ENCODE peak calls at places on chromosomes 16 and 17, in six cellular contexts. One of them, this sample, is unnamed.

GRCh38 chr16:81181013-81181720 is 57.3 kb upstream of the BCO1 start:
- ATAC-seq in heart left ventricle: peak; percentile 94
- ATAC-seq in left lobe of liver: peak; percentile 48
- ATAC-seq in left colon: peak; percentile 22
- ATAC-seq in activated CD8-positive, alpha-beta T cell treated with anti-CD3 and anti-CD28 coated beads for 36 hours: no peak
- ATAC-seq in upper lobe of right lung: peak; percentile 84
- ATAC-seq in this sample: no peak

GRCh38 chr17:75249564-75249963 is 11.8 kb downstream of the GGA3 start:
- ATAC-seq in heart left ventricle: no peak
- ATAC-seq in left lobe of liver: no peak
- ATAC-seq in left colon: no peak
- ATAC-seq in activated CD8-positive, alpha-beta T cell treated with anti-CD3 and anti-CD28 coated beads for 36 hours: no peak
- ATAC-seq in upper lobe of right lung: no peak
- ATAC-seq in this sample: no peak

GRCh38 chr17:73947281-73947975 is 256.1 kb upstream of the RPL38 start:
- ATAC-seq in heart left ventricle: no peak
- ATAC-seq in left lobe of liver: no peak
- ATAC-seq in left colon: no peak
- ATAC-seq in activated CD8-positive, alpha-beta T cell treated with anti-CD3 and anti-CD28 coated beads for 36 hours: no peak
- ATAC-seq in upper lobe of right lung: no peak
- ATAC-seq in this sample: no peak

GRCh38 chr17:15233022-15233805 is 31.9 kb downstream of the PMP22 start:
- ATAC-seq in heart left ventricle: peak; percentile 70
- ATAC-seq in left lobe of liver: peak; percentile 79
- ATAC-seq in left colon: peak; percentile 38
- ATAC-seq in activated CD8-positive, alpha-beta T cell treated with anti-CD3 and anti-CD28 coated beads for 36 hours: peak; percentile 72
- ATAC-seq in upper lobe of right lung: peak; percentile 72
- ATAC-seq in this sample: no peak

GRCh38 chr17:80795737-80796136 is 195.9 kb upstream of the CHMP6 start:
- ATAC-seq in heart left ventricle: peak; percentile 87
- ATAC-seq in left lobe of liver: peak; percentile 81
- ATAC-seq in left colon: no peak
- ATAC-seq in activated CD8-positive, alpha-beta T cell treated with anti-CD3 and anti-CD28 coated beads for 36 hours: no peak
- ATAC-seq in upper lobe of right lung: peak; percentile 72
- ATAC-seq in this sample: no peak

GRCh38 chr16:28264656-28265055 is 27.7 kb upstream of the SBK1 start:
- ATAC-seq in heart left ventricle: no peak
- ATAC-seq in left lobe of liver: no peak
- ATAC-seq in left colon: peak; percentile 84
- ATAC-seq in activated CD8-positive, alpha-beta T cell treated with anti-CD3 and anti-CD28 coated beads for 36 hours: no peak
- ATAC-seq in upper lobe of right lung: peak; percentile 17
- ATAC-seq in this sample: no peak

GRCh38 chr17:78174870-78175642 is 6.7 kb downstream of the SYNGR2 start:
- ATAC-seq in heart left ventricle: peak; percentile 0
- ATAC-seq in left lobe of liver: peak; percentile 75
- ATAC-seq in left colon: peak; percentile 45
- ATAC-seq in activated CD8-positive, alpha-beta T cell treated with anti-CD3 and anti-CD28 coated beads for 36 hours: no peak
- ATAC-seq in upper lobe of right lung: peak; percentile 52
- ATAC-seq in this sample: no peak

GRCh38 chr16:68162413-68162812 is 73.5 kb downstream of the ESRP2 start:
- ATAC-seq in heart left ventricle: no peak
- ATAC-seq in left lobe of liver: no peak
- ATAC-seq in left colon: no peak
- ATAC-seq in activated CD8-positive, alpha-beta T cell treated with anti-CD3 and anti-CD28 coated beads for 36 hours: no peak
- ATAC-seq in upper lobe of right lung: no peak
- ATAC-seq in this sample: no peak